ENCODE peak calls at places on chromosome 13, in six cellular contexts. D is body of pancreas, Q is neural crest cell, Y is epithelial cell of esophagus, O is astrocyte of the spinal cord, M is AG09319. Z is an unnamed sample.

GRCh38 chr13:85651440-85651839 is 147.8 kb downstream of the SLITRK6 start:
- DNase-seq in D (no peak), Q (no peak), Y (peak), O (no peak), M (no peak), Z (no peak)

GRCh38 chr13:47459512-47459911 is 541.6 kb downstream of the SUCLA2 start:
- DNase-seq in D (no peak), Q (no peak), Y (no peak), O (peak), M (no peak), Z (no peak)

GRCh38 chr13:113982296-113982661 is 8.4 kb upstream of the C13orf46 start:
- DNase-seq in D (no peak), Q (no peak), Y (no peak), O (no peak), M (no peak), Z (no peak)

GRCh38 chr13:33217256-33217655 is 68.3 kb downstream of the STARD13 start:
- DNase-seq in D (no peak), Q (no peak), Y (peak), O (no peak), M (no peak), Z (no peak)

GRCh38 chr13:52659340-52659739 is 6.7 kb downstream of the SUGT1 start:
- DNase-seq in D (no peak), Q (no peak), Y (no peak), O (no peak), M (no peak), Z (no peak)

GRCh38 chr13:54198911-54199310 is 1170.3 kb downstream of the OLFM4 start:
- DNase-seq in D (no peak), Q (no peak), Y (no peak), O (no peak), M (no peak), Z (no peak)

GRCh38 chr13:112725346-112726017 is 35.6 kb downstream of the ATP11A start:
- DNase-seq in D (no peak), Q (no peak), Y (peak), O (no peak), M (no peak), Z (no peak)

GRCh38 chr13:79483302-79483701 is 2.3 kb downstream of the NDFIP2 start:
- DNase-seq in D (no peak), Q (no peak), Y (peak), O (peak), M (no peak), Z (no peak)

GRCh38 chr13:48600374-48601364 is 53.1 kb upstream of the CYSLTR2 start:
- DNase-seq in D (peak), Q (no peak), Y (no peak), O (peak), M (peak), Z (no peak)

GRCh38 chr13:30000373-30000770 is 150.0 kb upstream of the UBL3 start:
- DNase-seq in D (no peak), Q (no peak), Y (no peak), O (no peak), M (no peak), Z (no peak)

GRCh38 chr13:110593430-110594130 is 21.8 kb upstream of the NAXD start:
- DNase-seq in D (peak), Q (no peak), Y (peak), O (peak), M (no peak), Z (peak)

GRCh38 chr13:24253520-24254150 is 55.7 kb upstream of the C1QTNF9 start:
- DNase-seq in D (no peak), Q (no peak), Y (no peak), O (no peak), M (no peak), Z (no peak)

GRCh38 chr13:97011446-97012131 is 17.3 kb upstream of the OXGR1 start:
- DNase-seq in D (peak), Q (no peak), Y (no peak), O (no peak), M (no peak), Z (no peak)

GRCh38 chr13:23656637-23657036 is 86.4 kb downstream of the TNFRSF19 start:
- DNase-seq in D (peak), Q (no peak), Y (no peak), O (peak), M (no peak), Z (peak)

GRCh38 chr13:48006396-48006795 is 5.3 kb upstream of the SUCLA2 start:
- DNase-seq in D (no peak), Q (no peak), Y (peak), O (no peak), M (no peak), Z (no peak)

GRCh38 chr13:111632906-111633305 is 312.5 kb downstream of the TEX29 start:
- DNase-seq in D (no peak), Q (no peak), Y (no peak), O (no peak), M (no peak), Z (no peak)

GRCh38 chr13:69947577-69947976 is 160.0 kb upstream of the ATXN8OS start:
- DNase-seq in D (no peak), Q (no peak), Y (no peak), O (no peak), M (no peak), Z (no peak)

DNA sequence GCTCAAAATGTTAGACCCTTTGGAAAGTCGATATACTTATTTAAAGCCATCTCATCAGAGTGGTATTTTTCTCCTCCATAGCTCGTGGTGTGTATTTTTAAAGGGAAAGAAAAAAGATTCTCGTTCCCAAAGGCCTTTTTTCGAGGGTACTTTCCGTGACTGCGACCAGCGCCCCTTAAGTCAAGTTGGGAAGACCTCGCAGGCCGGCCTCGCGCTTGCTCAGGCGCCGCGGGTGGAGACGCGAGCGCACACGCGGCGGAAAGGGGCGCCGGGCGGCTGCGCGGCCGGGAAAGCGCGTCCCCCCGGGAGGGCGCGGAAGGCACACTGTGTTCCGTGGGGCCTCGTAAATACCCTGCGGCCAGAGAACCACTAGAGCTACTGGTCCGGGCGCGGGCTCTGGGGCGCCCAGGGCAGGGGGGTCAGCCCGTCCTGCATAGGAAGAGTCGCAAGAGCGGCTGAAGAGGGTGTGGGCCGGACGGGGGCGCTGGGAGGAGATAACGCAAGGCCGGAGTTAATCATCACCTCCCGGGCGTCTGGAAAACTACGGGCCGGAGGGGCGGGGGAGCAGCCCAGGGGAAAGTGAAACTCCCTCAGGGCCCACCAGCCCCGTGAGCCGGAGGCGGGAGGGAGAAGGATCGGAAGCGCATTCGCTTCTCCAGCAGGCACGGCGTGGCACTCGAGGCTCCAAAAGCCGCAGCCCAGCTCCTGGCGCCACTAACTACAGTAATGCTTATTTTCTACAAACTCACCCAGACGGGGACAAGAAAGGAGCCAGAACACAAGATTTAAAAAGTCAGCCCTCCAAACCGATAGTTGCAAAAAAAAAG is 1.2 kb upstream of the WBP4 start:
- DNase-seq in D (peak), Q (peak), Y (peak), O (peak), M (peak), Z (peak)
- TF ChIP-seq CTCF in D (no peak), Q (peak), Y (peak), O (peak), M (peak), Z (peak)

GRCh38 chr13:21104199-21105019 is 43.0 kb upstream of the LATS2 start:
- DNase-seq in D (no peak), Q (no peak), Y (no peak), O (no peak), M (no peak), Z (no peak)
- TF ChIP-seq CTCF in D (no peak), Q (no peak), Y (no peak), O (no peak), M (no peak), Z (no peak)

DNA sequence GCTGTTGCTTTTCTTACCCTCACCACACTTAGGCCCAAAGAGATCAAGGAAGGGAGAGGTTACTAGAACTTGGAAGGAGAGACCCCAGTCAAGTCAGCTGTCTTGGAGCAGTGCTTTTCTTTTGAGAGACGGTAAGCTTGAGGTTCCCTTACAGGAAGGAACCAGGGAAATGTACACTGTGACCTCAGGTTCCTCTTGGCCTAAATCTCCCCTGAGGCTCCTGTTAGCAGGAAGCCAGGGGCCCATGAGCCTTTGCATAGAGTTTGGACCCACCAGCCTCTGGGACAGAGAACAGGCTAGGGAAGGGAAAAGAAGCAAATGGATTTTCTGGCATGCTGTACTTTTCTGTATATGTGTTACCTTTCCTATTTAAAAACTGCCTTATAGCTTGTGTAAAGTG is 5.9 kb upstream of the GPR18 start:
- DNase-seq in D (no peak), Q (no peak), Y (no peak), O (no peak), M (no peak), Z (no peak)
- TF ChIP-seq CTCF in D (no peak), Q (no peak), Y (no peak), O (no peak), M (no peak), Z (no peak)

GRCh38 chr13:25503856-25504255 is 132.1 kb downstream of the ATP8A2 start:
- DNase-seq in D (no peak), Q (no peak), Y (no peak), O (no peak), M (no peak), Z (no peak)

GRCh38 chr13:25501231-25501630 is 129.5 kb downstream of the ATP8A2 start:
- DNase-seq in D (no peak), Q (no peak), Y (no peak), O (no peak), M (no peak), Z (no peak)

DNA sequence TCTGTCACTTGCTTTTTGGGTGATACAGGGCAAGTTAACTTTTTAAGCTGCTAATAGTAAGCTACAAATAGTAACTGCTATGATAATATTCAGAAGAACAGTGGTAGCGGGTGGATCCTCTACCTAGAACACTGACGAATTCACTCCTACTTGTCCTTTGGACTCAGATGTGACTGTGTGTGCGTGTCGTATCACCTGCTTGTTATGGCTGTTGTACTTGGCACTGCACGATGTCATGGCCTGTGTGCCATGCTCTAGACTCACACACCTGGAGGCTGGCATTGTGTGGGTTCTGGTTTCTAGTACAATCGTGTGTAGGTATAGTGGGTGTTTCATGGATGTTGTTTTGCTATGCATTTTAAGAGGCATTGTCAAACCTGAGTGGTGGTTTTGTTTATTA is 130.8 kb downstream of the ATP8A2 start:
- DNase-seq in D (no peak), Q (no peak), Y (no peak), O (no peak), M (no peak), Z (no peak)
- TF ChIP-seq CTCF in D (no peak), Q (no peak), Y (no peak), O (no peak), M (no peak), Z (no peak)

GRCh38 chr13:95156208-95156607 is 145.0 kb downstream of the ABCC4 start:
- DNase-seq in D (no peak), Q (no peak), Y (peak), O (peak), M (no peak), Z (no peak)
- TF ChIP-seq CTCF in D (no peak), Q (peak), Y (peak), O (peak), M (peak), Z (peak)